ENCODE peak calls at places on chromosomes 2 and 18, in seven cellular contexts. E, R, N, H, Q, M and A are unnamed samples.

GRCh38 chr2:20366672-20367116 is 16.1 kb upstream of the PUM2 start:
- DNase-seq in E (no peak), R (no peak), N (no peak), H (peak), Q (no peak), M (no peak), A (no peak)

GRCh38 chr2:42195559-42195958 is 26.4 kb downstream of the EML4 start:
- DNase-seq in E (no peak), R (no peak), N (no peak), H (peak), Q (no peak), M (peak), A (no peak)

GRCh38 chr2:175567435-175568061 is 386.0 kb upstream of the ATP5MC3 start:
- DNase-seq in E (no peak), R (no peak), N (no peak), H (no peak), Q (no peak), M (no peak), A (no peak)

GRCh38 chr2:62163106-62163831 is 32.6 kb upstream of the B3GNT2 start:
- DNase-seq in E (no peak), R (no peak), N (no peak), H (no peak), Q (no peak), M (no peak), A (no peak)

GRCh38 chr2:176646033-176646615 is 376.9 kb downstream of the MTX2 start:
- DNase-seq in E (no peak), R (no peak), N (no peak), H (no peak), Q (no peak), M (no peak), A (no peak)

GRCh38 chr18:13548944-13549878 is 177.1 kb downstream of the FAM210A start:
- DNase-seq in E (no peak), R (no peak), N (no peak), H (no peak), Q (no peak), M (no peak), A (peak)

GRCh38 chr2:133457862-133458261 is 110.4 kb downstream of the NCKAP5 start:
- DNase-seq in E (no peak), R (no peak), N (no peak), H (peak), Q (no peak), M (no peak), A (no peak)

GRCh38 chr2:202032841-202033316 is 776 bp upstream of the FZD7 start:
- DNase-seq in E (peak), R (peak), N (peak), H (peak), Q (peak), M (peak), A (peak)

GRCh38 chr2:15753811-15754702 is 162.4 kb downstream of the DDX1 start:
- DNase-seq in E (no peak), R (no peak), N (no peak), H (no peak), Q (no peak), M (no peak), A (peak)

GRCh38 chr18:23593720-23594119 is 7.4 kb upstream of the NPC1 start:
- DNase-seq in E (no peak), R (no peak), N (no peak), H (peak), Q (no peak), M (peak), A (no peak)

GRCh38 chr2:111068435-111069058 is 52.2 kb upstream of the BCL2L11 start:
- DNase-seq in E (no peak), R (no peak), N (no peak), H (peak), Q (peak), M (no peak), A (no peak)

GRCh38 chr2:237171396-237171795 is 85.7 kb downstream of the COPS8 start:
- DNase-seq in E (no peak), R (no peak), N (peak), H (peak), Q (no peak), M (peak), A (no peak)

GRCh38 chr2:224284134-224284946 is 117.6 kb downstream of the FAM124B start:
- DNase-seq in E (no peak), R (no peak), N (no peak), H (peak), Q (peak), M (peak), A (no peak)

DNA sequence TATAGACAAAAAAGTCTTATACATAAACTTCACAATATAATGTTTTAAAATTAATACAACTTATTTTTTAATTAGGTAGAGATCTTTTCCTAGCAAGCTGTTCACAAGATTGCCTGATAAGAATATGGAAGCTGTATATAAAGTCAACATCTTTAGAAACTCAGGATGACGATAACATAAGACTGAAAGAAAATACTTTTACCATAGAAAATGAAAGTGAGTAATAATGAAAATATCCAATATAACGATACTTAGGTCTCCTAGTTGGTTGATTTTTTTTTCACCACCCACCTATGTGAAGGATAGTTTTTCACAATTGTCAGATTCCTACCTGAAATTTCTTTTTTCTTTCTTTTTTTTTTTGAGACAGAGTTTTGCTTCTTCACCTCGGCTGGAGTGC is 13.1 kb downstream of the ELP2 start:
- DNase-seq in E (no peak), R (no peak), N (no peak), H (no peak), Q (no peak), M (no peak), A (no peak)
- TF ChIP-seq CTCF in E (no peak), R (no peak), N (no peak), H (no peak), Q (no peak), M (no peak), A (no peak)

DNA sequence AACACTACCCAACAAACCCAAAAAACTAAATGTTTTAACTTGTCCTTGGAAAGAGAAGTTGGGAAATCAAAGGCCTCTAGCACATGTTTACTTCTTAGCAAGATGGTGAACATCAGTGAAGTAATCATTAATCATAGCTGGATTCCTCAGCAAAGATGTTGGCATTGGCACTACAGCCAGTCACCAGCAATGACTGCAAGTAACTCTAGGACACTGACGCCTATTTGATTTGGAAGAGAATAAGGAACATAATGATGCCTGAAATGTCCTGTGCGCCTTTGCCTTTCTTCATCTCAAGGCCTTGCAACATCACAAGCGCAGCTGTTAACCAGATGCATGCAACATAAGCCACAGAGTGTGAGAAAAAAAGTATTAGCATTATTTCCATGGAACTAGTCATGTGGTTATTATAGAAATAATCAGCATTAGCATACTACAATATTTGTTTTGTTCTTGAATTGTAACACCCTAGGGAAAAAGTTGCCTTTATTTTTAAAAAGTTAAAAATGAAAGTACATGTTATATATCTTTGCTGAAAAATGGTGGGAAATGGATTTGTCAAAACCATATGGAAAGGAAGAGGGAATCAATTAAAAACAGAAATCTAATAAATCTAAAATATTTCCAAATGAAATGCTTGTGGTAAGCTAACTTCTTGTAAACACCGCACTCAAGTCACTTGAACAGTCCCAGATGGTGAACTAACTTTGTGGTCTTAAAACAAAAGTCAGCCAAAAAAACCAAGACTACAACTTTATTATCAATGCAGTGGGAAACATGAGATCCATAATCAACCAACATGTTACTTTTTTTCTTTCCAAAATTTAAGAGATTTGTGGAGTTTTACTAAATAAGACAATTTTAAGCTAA is 55.6 kb downstream of the THADA start:
- DNase-seq in E (peak), R (peak), N (peak), H (peak), Q (peak), M (peak), A (peak)
- H3K4me3 ChIP-seq in E (no peak), R (no peak), N (no peak), H (no peak), Q (no peak), M (no peak), A (no peak)

GRCh38 chr2:216349366-216349765 is 22.9 kb downstream of the MARCHF4 start:
- DNase-seq in E (no peak), R (no peak), N (no peak), H (no peak), Q (no peak), M (no peak), A (no peak)
- H3K27ac ChIP-seq in E (no peak), R (no peak), N (no peak), H (no peak), Q (no peak), M (no peak), A (no peak)

GRCh38 chr2:143850084-143850483 is 669.8 kb downstream of the ZEB2 start:
- DNase-seq in E (no peak), R (no peak), N (no peak), H (no peak), Q (no peak), M (no peak), A (no peak)

GRCh38 chr2:143856973-143857372 is 662.9 kb downstream of the ZEB2 start:
- DNase-seq in E (no peak), R (no peak), N (no peak), H (no peak), Q (no peak), M (no peak), A (no peak)

GRCh38 chr2:143847257-143847656 is 672.7 kb downstream of the ZEB2 start:
- DNase-seq in E (no peak), R (no peak), N (no peak), H (no peak), Q (no peak), M (no peak), A (no peak)

GRCh38 chr2:143852748-143853147 is 667.2 kb downstream of the ZEB2 start:
- DNase-seq in E (no peak), R (no peak), N (no peak), H (no peak), Q (no peak), M (no peak), A (no peak)
- TF ChIP-seq CTCF in E (no peak), R (no peak), N (no peak), H (no peak), Q (no peak), M (no peak), A (no peak)

DNA sequence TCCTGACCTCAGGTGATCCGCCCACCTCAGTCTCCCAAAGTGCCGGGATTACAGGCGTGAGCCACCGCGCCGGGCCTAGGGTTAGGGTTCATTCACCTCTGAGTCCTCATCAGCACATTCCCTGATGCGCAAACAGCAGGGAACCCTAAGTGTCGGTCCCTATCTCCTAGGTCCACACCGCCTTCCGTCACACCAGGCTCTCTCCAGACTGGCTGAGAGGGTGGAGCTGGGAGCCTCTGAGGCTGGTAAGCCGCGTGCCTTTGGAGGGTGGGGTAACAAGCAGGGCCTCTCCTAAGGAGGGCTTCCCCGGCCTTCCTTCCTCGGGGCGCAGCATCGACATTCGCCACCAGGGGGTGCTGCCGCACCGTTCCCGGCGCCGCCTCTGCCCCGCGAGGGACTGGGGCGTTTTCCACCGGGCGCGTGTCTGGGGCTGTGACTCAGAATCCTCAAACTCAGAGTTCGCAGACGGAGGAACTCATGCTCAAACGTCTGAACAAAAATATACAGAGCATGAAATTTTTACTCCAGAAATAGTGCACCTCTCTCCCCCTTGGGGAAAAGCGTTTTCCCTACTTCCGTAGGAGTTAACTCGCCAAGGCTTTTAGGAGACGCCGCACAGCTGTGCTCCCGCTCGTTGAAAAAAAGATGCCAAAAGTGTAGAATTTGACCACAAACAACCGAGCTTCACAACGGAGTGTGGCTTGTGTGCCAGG is 63.9 kb upstream of the ASAP2 start:
- DNase-seq in E (peak), R (peak), N (peak), H (peak), Q (peak), M (peak), A (peak)
- H3K4me3 ChIP-seq in E (peak), R (peak), N (peak), H (peak), Q (no peak), M (peak), A (peak)

DNA sequence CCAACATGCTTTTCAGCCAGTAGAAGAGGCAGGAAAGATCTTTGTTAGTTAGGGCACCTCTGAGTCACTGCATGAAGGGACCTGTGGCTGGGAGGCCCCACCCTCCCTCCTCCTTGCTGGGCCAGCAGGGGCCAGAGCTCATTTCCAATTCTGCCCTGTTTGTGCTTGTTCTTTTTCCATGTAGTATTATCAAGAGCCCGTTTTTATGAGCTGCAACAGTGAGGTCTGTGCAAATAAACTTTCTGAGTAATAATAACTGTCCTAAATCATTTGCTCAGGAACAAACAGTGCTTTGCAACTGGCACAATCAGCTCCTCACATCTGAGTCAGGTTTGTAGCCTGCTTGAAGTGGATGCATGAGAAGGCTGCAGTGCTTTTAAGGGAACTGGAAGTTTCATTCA is 128.0 kb downstream of the ARL4C start:
- DNase-seq in E (no peak), R (no peak), N (peak), H (peak), Q (no peak), M (peak), A (no peak)
- H3K27ac ChIP-seq in E (no peak), R (no peak), N (no peak), H (peak), Q (no peak), M (peak), A (peak)

GRCh38 chr2:232981767-232982360 is 31.2 kb downstream of the NGEF start:
- DNase-seq in E (no peak), R (no peak), N (no peak), H (peak), Q (no peak), M (no peak), A (peak)
- TF ChIP-seq CTCF in E (no peak), R (no peak), N (no peak), H (peak), Q (no peak), M (no peak), A (no peak)

GRCh38 chr2:218985325-218986091 is 524 bp upstream of the FEV start:
- DNase-seq in E (no peak), R (no peak), N (peak), H (no peak), Q (no peak), M (no peak), A (no peak)
- H3K4me3 ChIP-seq in E (peak), R (no peak), N (no peak), H (no peak), Q (no peak), M (peak), A (peak)

DNA sequence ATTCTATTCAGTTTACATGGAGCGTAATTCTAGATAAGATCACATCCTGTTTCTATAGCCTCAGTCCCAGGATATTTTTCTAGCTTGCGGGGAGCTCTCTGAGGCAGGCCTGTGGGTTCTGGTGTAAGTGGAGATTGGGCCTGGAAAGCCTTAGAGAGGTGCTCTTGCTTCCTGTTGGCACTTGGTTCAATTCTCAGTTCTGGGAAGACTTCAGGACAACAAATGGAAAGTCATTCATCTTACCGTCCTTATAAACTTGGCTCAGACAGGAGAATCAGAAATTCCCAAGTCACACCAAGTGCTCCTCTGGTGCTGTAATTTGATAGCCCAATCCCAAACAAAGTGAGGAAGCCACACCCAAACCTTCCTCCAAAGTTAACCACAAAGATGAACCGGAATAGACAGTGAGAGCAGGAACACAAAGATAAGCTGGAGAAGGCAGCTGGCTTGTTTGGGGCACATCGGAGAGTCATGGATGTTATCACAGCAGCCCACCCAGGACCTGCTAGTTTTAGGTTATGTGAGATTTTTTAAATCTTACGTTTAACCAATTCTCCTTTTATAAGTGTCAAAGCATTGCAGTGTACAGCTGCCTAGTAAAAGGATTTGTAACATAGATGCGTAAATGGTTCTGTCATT is 144.3 kb upstream of the MAP3K20 start:
- DNase-seq in E (no peak), R (no peak), N (no peak), H (peak), Q (no peak), M (no peak), A (no peak)
- H3K27ac ChIP-seq in E (peak), R (no peak), N (peak), H (peak), Q (no peak), M (no peak), A (peak)